ENCODE peak calls at places on chromosome 10, in five cellular contexts. One of them, this sample, is unnamed.
A peak's percentile ranks its signal among the peaks of the same experiment; 100 is the strongest.

GRCh38 chr10:124150807-124151417 is 57.5 kb upstream of the CHST15 start:
- DNase-seq in HepG2: no peak
- DNase-seq in K562: no peak
- DNase-seq in H1: no peak
- DNase-seq in GM12892: no peak
- DNase-seq in this sample: no peak

GRCh38 chr10:111481271-111482073 is 404.6 kb downstream of the ADRA2A start:
- DNase-seq in K562: no peak
- DNase-seq in GM12892: no peak
- DNase-seq in HepG2: peak; percentile 9
- DNase-seq in H1: no peak
- DNase-seq in this sample: no peak

GRCh38 chr10:127845756-127846155 is 47.0 kb downstream of the CLRN3 start:
- DNase-seq in H1: no peak
- DNase-seq in HepG2: no peak
- DNase-seq in K562: no peak
- DNase-seq in GM12892: no peak
- DNase-seq in this sample: no peak

GRCh38 chr10:71090330-71090729 is 122.0 kb upstream of the UNC5B start:
- DNase-seq in GM12892: no peak
- DNase-seq in HepG2: no peak
- DNase-seq in K562: peak; percentile 5
- DNase-seq in H1: no peak
- DNase-seq in this sample: no peak

GRCh38 chr10:128211953-128212727 is 85.9 kb upstream of the MKI67 start:
- DNase-seq in K562: peak; percentile 90
- DNase-seq in GM12892: peak; percentile 94
- DNase-seq in HepG2: peak; percentile 48
- DNase-seq in H1: peak; percentile 95
- DNase-seq in this sample: peak; percentile 97

GRCh38 chr10:29344073-29344820 is 55.4 kb downstream of the LYZL1 start:
- DNase-seq in K562: no peak
- DNase-seq in HepG2: no peak
- DNase-seq in H1: no peak
- DNase-seq in GM12892: no peak
- DNase-seq in this sample: no peak

GRCh38 chr10:103896225-103896624 is 21.8 kb downstream of the STN1 start:
- DNase-seq in K562: no peak
- DNase-seq in GM12892: no peak
- DNase-seq in H1: no peak
- DNase-seq in HepG2: no peak
- DNase-seq in this sample: no peak

GRCh38 chr10:115049957-115050356 is 43.2 kb upstream of the ATRNL1 start:
- DNase-seq in HepG2: peak; percentile 13
- DNase-seq in GM12892: no peak
- DNase-seq in K562: no peak
- DNase-seq in H1: no peak
- DNase-seq in this sample: no peak

GRCh38 chr10:94213980-94214379 is 148.8 kb downstream of the NOC3L start:
- DNase-seq in K562: no peak
- DNase-seq in GM12892: no peak
- DNase-seq in HepG2: no peak
- DNase-seq in H1: no peak
- DNase-seq in this sample: no peak

GRCh38 chr10:131570716-131571307 is 259.3 kb upstream of the TCERG1L start:
- DNase-seq in HepG2: no peak
- DNase-seq in H1: no peak
- DNase-seq in GM12892: no peak
- DNase-seq in K562: no peak
- DNase-seq in this sample: no peak

GRCh38 chr10:121741246-121741645 is 143.0 kb upstream of the FGFR2 start:
- DNase-seq in GM12892: no peak
- DNase-seq in HepG2: no peak
- DNase-seq in K562: no peak
- DNase-seq in H1: no peak
- DNase-seq in this sample: no peak

GRCh38 chr10:58981051-58981450 is 195.4 kb upstream of the PHYHIPL start:
- DNase-seq in K562: no peak
- DNase-seq in GM12892: no peak
- DNase-seq in H1: no peak
- DNase-seq in HepG2: no peak
- DNase-seq in this sample: peak; percentile 28

GRCh38 chr10:67863094-67863493 is 21.4 kb upstream of the SIRT1 start:
- DNase-seq in GM12892: no peak
- DNase-seq in H1: no peak
- DNase-seq in HepG2: no peak
- DNase-seq in K562: no peak
- DNase-seq in this sample: no peak

GRCh38 chr10:72275351-72276012 is 1.8 kb downstream of the DDIT4 start:
- DNase-seq in HepG2: no peak
- DNase-seq in H1: no peak
- DNase-seq in GM12892: no peak
- DNase-seq in K562: peak; percentile 58
- DNase-seq in this sample: no peak

GRCh38 chr10:1653321-1653720 is 84.0 kb downstream of the ADARB2 start:
- DNase-seq in K562: no peak
- DNase-seq in GM12892: no peak
- DNase-seq in HepG2: no peak
- DNase-seq in H1: no peak
- DNase-seq in this sample: no peak
- TF ChIP-seq TAF1 in K562: no peak
- TF ChIP-seq TAF1 in GM12892: no peak
- TF ChIP-seq TAF1 in HepG2: no peak
- TF ChIP-seq TAF1 in H1: no peak
- TF ChIP-seq TAF1 in this sample: no peak

DNA sequence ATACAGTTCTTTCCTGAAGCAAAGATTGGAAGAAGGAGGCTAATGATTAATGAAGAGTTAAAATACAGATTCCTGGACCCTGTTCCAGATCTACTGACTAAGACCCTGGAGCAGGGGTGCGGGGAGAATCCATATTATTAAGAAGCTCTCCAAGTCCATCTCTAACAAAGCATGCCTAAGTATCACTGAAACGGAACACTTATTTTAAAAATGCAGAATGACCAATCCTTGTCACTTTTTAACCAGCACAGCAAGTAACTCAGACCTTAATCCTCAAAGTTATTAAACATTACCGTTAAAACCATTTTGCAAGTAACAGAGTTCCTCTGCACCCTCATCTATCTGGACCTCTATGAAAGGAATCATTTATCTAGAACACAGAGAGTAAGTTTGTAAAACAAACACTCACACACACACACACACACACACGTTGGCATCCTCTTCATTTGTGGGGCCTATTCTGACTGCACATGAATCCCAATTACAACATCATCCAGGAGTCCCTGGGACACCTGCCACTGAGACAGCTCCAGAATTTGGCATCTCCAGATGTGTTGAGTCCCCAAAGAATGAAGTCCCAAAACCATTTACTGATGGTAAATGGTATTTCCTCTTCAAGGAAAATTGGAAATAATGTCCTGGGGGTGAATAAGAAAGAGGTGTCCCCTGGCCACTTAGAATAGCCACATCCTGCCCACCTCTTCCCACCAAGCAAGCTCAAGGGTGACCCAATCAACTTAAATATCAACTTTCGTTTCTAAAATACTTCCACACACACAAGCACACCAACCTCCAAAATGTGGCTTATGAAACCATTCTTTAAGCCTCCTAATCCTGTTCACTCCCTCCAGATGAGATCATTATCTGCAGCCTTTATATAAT is 117.5 kb downstream of the PARD3 start:
- DNase-seq in K562: no peak
- DNase-seq in H1: no peak
- DNase-seq in GM12892: no peak
- DNase-seq in HepG2: no peak
- DNase-seq in this sample: no peak
- TF ChIP-seq TAF1 in K562: no peak
- TF ChIP-seq TAF1 in H1: no peak
- TF ChIP-seq TAF1 in GM12892: no peak
- TF ChIP-seq TAF1 in HepG2: no peak
- TF ChIP-seq TAF1 in this sample: no peak

GRCh38 chr10:815338-816104 is 116.0 kb downstream of the LARP4B start:
- DNase-seq in K562: no peak
- DNase-seq in H1: no peak
- DNase-seq in HepG2: no peak
- DNase-seq in GM12892: no peak
- DNase-seq in this sample: no peak
- TF ChIP-seq TAF1 in K562: no peak
- TF ChIP-seq TAF1 in H1: no peak
- TF ChIP-seq TAF1 in HepG2: no peak
- TF ChIP-seq TAF1 in GM12892: no peak
- TF ChIP-seq TAF1 in this sample: no peak

GRCh38 chr10:77805676-77806075 is 120.9 kb downstream of the DLG5 start:
- DNase-seq in GM12892: no peak
- DNase-seq in H1: no peak
- DNase-seq in HepG2: no peak
- DNase-seq in K562: no peak
- DNase-seq in this sample: no peak
- TF ChIP-seq TAF1 in GM12892: no peak
- TF ChIP-seq TAF1 in H1: no peak
- TF ChIP-seq TAF1 in HepG2: no peak
- TF ChIP-seq TAF1 in K562: no peak
- TF ChIP-seq TAF1 in this sample: no peak

GRCh38 chr10:100349672-100350071 is 2.6 kb downstream of the SCD start:
- DNase-seq in HepG2: no peak
- DNase-seq in GM12892: no peak
- DNase-seq in H1: no peak
- DNase-seq in K562: no peak
- DNase-seq in this sample: no peak
- TF ChIP-seq TAF1 in HepG2: no peak
- TF ChIP-seq TAF1 in GM12892: no peak
- TF ChIP-seq TAF1 in H1: no peak
- TF ChIP-seq TAF1 in K562: no peak
- TF ChIP-seq TAF1 in this sample: no peak

GRCh38 chr10:51367120-51367519 is 292.8 kb downstream of the PRKG1 start:
- DNase-seq in HepG2: no peak
- DNase-seq in K562: no peak
- DNase-seq in GM12892: no peak
- DNase-seq in H1: no peak
- DNase-seq in this sample: no peak
- TF ChIP-seq TAF1 in HepG2: no peak
- TF ChIP-seq TAF1 in K562: no peak
- TF ChIP-seq TAF1 in GM12892: no peak
- TF ChIP-seq TAF1 in H1: no peak
- TF ChIP-seq TAF1 in this sample: no peak

GRCh38 chr10:16804123-16804522 is 13.1 kb downstream of the RSU1 start:
- DNase-seq in H1: no peak
- DNase-seq in GM12892: no peak
- DNase-seq in K562: no peak
- DNase-seq in HepG2: no peak
- DNase-seq in this sample: no peak

GRCh38 chr10:16799621-16800020 is 17.6 kb downstream of the RSU1 start:
- DNase-seq in K562: no peak
- DNase-seq in HepG2: no peak
- DNase-seq in H1: no peak
- DNase-seq in GM12892: no peak
- DNase-seq in this sample: no peak

GRCh38 chr10:16809074-16809718 is 8.0 kb downstream of the RSU1 start:
- DNase-seq in GM12892: peak; percentile 23
- DNase-seq in K562: peak; percentile 49
- DNase-seq in H1: peak; percentile 74
- DNase-seq in HepG2: peak; percentile 29
- DNase-seq in this sample: peak; percentile 54

GRCh38 chr10:16798571-16798970 is 18.7 kb downstream of the RSU1 start:
- DNase-seq in H1: no peak
- DNase-seq in HepG2: no peak
- DNase-seq in GM12892: no peak
- DNase-seq in K562: no peak
- DNase-seq in this sample: no peak

DNA sequence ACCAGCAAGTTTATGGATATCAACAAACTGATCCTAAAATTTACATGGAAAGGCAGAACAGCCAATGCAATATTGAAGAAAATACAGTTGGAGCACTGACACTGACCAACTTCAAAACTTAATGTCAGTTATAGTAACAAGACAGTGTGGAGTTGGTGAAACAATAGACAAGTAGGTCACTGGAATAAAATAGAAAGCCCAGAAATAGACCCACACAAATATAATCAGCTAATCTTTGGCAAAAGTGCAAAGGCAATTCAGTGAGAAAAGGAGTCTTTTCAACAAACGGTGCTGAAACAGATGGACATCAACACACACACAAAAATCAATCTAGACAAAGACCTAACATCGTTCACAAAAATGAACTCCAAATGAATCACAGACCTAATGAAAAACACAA is 13.8 kb downstream of the RSU1 start:
- DNase-seq in HepG2: no peak
- DNase-seq in K562: no peak
- DNase-seq in H1: no peak
- DNase-seq in GM12892: no peak
- DNase-seq in this sample: no peak
- TF ChIP-seq TAF1 in HepG2: no peak
- TF ChIP-seq TAF1 in K562: no peak
- TF ChIP-seq TAF1 in H1: no peak
- TF ChIP-seq TAF1 in GM12892: no peak
- TF ChIP-seq TAF1 in this sample: no peak

GRCh38 chr10:125911990-125912389 is 15.6 kb downstream of the FANK1 start:
- DNase-seq in HepG2: peak; percentile 72
- DNase-seq in K562: no peak
- DNase-seq in GM12892: no peak
- DNase-seq in H1: no peak
- DNase-seq in this sample: no peak

GRCh38 chr10:125916977-125917376 is 20.6 kb downstream of the FANK1 start:
- DNase-seq in GM12892: no peak
- DNase-seq in H1: no peak
- DNase-seq in HepG2: no peak
- DNase-seq in K562: no peak
- DNase-seq in this sample: no peak

DNA sequence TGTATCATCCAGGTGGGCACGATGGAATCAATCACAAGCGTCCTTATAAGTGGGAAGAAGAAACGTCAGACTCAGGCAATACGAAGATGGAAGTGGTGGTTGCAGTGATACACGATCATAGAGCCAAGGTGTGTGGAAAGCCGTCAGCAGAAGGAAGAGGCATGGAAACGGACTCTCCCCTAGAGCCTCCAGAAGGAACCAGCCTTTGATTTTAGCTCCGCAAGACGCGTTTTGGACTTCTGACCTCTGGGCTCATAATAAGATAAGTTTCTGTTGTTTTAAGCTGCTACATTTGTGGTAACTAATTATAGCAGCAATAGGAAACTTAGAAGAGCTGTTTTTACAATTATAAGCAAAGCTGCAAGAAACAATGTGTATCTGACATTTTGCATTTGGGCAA is 14.8 kb downstream of the FANK1 start:
- DNase-seq in H1: no peak
- DNase-seq in GM12892: no peak
- DNase-seq in K562: no peak
- DNase-seq in HepG2: no peak
- DNase-seq in this sample: no peak
- TF ChIP-seq TAF1 in H1: no peak
- TF ChIP-seq TAF1 in GM12892: no peak
- TF ChIP-seq TAF1 in K562: no peak
- TF ChIP-seq TAF1 in HepG2: no peak
- TF ChIP-seq TAF1 in this sample: no peak

This sample was measured in SK-N-SH.